ENCODE peak calls at places on chromosomes 16 and 17, in seven cellular contexts. One of them, this sample, is unnamed.

GRCh38 chr16:53085539-53086450 is 31.0 kb downstream of the CHD9 start:
- DNase-seq in IMR-90: no peak
- DNase-seq in mesendoderm: peak; percentile 57
- DNase-seq in H9: no peak
- DNase-seq in mesenchymal stem cell: no peak
- DNase-seq in H1: no peak
- DNase-seq in trophoblast cell: no peak
- DNase-seq in this sample: no peak

GRCh38 chr16:49048557-49048956 is 233.1 kb downstream of the CBLN1 start:
- DNase-seq in IMR-90: peak; percentile 1
- DNase-seq in mesendoderm: peak; percentile 31
- DNase-seq in H9: no peak
- DNase-seq in mesenchymal stem cell: no peak
- DNase-seq in H1: no peak
- DNase-seq in trophoblast cell: no peak
- DNase-seq in this sample: no peak

GRCh38 chr17:63446981-63447687 is 1.0 kb upstream of the CYB561 start:
- DNase-seq in IMR-90: no peak
- DNase-seq in mesendoderm: peak; percentile 89
- DNase-seq in H9: peak; percentile 83
- DNase-seq in mesenchymal stem cell: no peak
- DNase-seq in H1: no peak
- DNase-seq in trophoblast cell: no peak
- DNase-seq in this sample: no peak

GRCh38 chr17:75011788-75012319 is 616 bp upstream of the MRPL58 start:
- DNase-seq in IMR-90: peak; percentile 59
- DNase-seq in mesendoderm: no peak
- DNase-seq in H9: no peak
- DNase-seq in mesenchymal stem cell: peak; percentile 44
- DNase-seq in H1: no peak
- DNase-seq in trophoblast cell: peak; percentile 69
- DNase-seq in this sample: no peak

GRCh38 chr16:86706726-86707125 is 128.4 kb downstream of the FOXL1 start:
- DNase-seq in IMR-90: no peak
- DNase-seq in mesendoderm: no peak
- DNase-seq in H9: no peak
- DNase-seq in mesenchymal stem cell: no peak
- DNase-seq in H1: no peak
- DNase-seq in trophoblast cell: no peak
- DNase-seq in this sample: no peak

GRCh38 chr16:73196670-73197069 is 148.7 kb upstream of the ZFHX3 start:
- DNase-seq in IMR-90: peak; percentile 53
- DNase-seq in mesendoderm: peak; percentile 88
- DNase-seq in H9: peak; percentile 81
- DNase-seq in mesenchymal stem cell: peak; percentile 73
- DNase-seq in H1: peak; percentile 51
- DNase-seq in trophoblast cell: peak; percentile 94
- DNase-seq in this sample: peak; percentile 51

GRCh38 chr16:75415169-75415908 is 18.0 kb downstream of the CFDP1 start:
- DNase-seq in IMR-90: peak; percentile 69
- DNase-seq in mesendoderm: no peak
- DNase-seq in H9: no peak
- DNase-seq in mesenchymal stem cell: peak; percentile 59
- DNase-seq in H1: no peak
- DNase-seq in trophoblast cell: no peak
- DNase-seq in this sample: no peak

GRCh38 chr17:41538565-41538991 is 10.5 kb upstream of the KRT19 start:
- DNase-seq in IMR-90: peak; percentile 59
- DNase-seq in mesendoderm: peak; percentile 57
- DNase-seq in H9: no peak
- DNase-seq in mesenchymal stem cell: peak; percentile 64
- DNase-seq in H1: no peak
- DNase-seq in trophoblast cell: no peak
- DNase-seq in this sample: no peak

GRCh38 chr16:51577621-51578303 is 426.7 kb upstream of the SALL1 start:
- DNase-seq in IMR-90: peak; percentile 15
- DNase-seq in mesendoderm: peak; percentile 96
- DNase-seq in H9: peak; percentile 43
- DNase-seq in mesenchymal stem cell: peak; percentile 42
- DNase-seq in H1: peak; percentile 23
- DNase-seq in trophoblast cell: no peak
- DNase-seq in this sample: no peak

GRCh38 chr16:72840591-72841381 is 207.1 kb downstream of the ZFHX3 start:
- DNase-seq in IMR-90: peak; percentile 40
- DNase-seq in mesendoderm: no peak
- DNase-seq in H9: no peak
- DNase-seq in mesenchymal stem cell: no peak
- DNase-seq in H1: no peak
- DNase-seq in trophoblast cell: no peak
- DNase-seq in this sample: no peak

GRCh38 chr16:74501484-74502479 is 80.5 kb upstream of the CLEC18B start:
- DNase-seq in IMR-90: no peak
- DNase-seq in mesendoderm: no peak
- DNase-seq in H9: no peak
- DNase-seq in mesenchymal stem cell: no peak
- DNase-seq in H1: no peak
- DNase-seq in trophoblast cell: no peak
- DNase-seq in this sample: no peak

GRCh38 chr17:73491648-73492047 is 152.6 kb downstream of the SDK2 start:
- DNase-seq in IMR-90: no peak
- DNase-seq in mesendoderm: no peak
- DNase-seq in H9: no peak
- DNase-seq in mesenchymal stem cell: no peak
- DNase-seq in H1: no peak
- DNase-seq in trophoblast cell: no peak
- DNase-seq in this sample: no peak

GRCh38 chr16:84058664-84059063 is 16.1 kb upstream of the SLC38A8 start:
- DNase-seq in IMR-90: no peak
- DNase-seq in mesendoderm: no peak
- DNase-seq in H9: no peak
- DNase-seq in mesenchymal stem cell: no peak
- DNase-seq in H1: no peak
- DNase-seq in trophoblast cell: no peak
- DNase-seq in this sample: no peak

DNA sequence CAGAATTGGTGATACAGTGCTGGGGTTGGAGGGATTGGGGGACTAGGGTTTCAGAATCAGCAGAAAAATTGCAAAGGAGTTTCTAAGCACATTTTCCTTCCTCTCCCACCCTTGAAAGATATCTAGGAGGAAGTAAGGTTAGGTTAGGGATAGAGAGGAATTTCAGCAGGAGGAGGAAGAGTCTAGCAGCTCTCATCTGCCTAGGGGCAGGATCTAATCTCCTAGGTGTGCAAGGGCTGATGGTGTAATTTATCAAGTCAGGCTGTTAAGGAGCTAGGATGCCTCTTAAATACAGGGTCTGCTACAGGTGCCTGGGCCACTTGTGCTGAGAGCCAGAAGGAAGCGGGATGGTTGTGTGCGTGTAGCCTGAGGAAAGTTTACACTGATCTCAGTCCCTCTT is 1.8 kb upstream of the HNF1B start:
- DNase-seq in IMR-90: no peak
- DNase-seq in mesendoderm: no peak
- DNase-seq in H9: no peak
- DNase-seq in mesenchymal stem cell: no peak
- DNase-seq in H1: no peak
- DNase-seq in trophoblast cell: peak; percentile 14
- DNase-seq in this sample: no peak
- H3K9ac ChIP-seq in IMR-90: no peak overlapping the region
- H3K9ac ChIP-seq in mesendoderm: no peak overlapping the region
- H3K9ac ChIP-seq in H9: no peak overlapping the region
- H3K9ac ChIP-seq in mesenchymal stem cell: no peak overlapping the region
- H3K9ac ChIP-seq in H1: no peak overlapping the region
- H3K9ac ChIP-seq in trophoblast cell: no peak overlapping the region
- H3K9ac ChIP-seq in this sample: no peak overlapping the region

GRCh38 chr16:1073262-1073558 is 663 bp downstream of the SSTR5 start:
- DNase-seq in IMR-90: no peak
- DNase-seq in mesendoderm: no peak
- DNase-seq in H9: no peak
- DNase-seq in mesenchymal stem cell: no peak
- DNase-seq in H1: no peak
- DNase-seq in trophoblast cell: no peak
- DNase-seq in this sample: no peak
- H3K23ac ChIP-seq in IMR-90: no peak overlapping the region
- H3K23ac ChIP-seq in mesendoderm: no peak overlapping the region
- H3K23ac ChIP-seq in H9: no peak overlapping the region
- H3K23ac ChIP-seq in mesenchymal stem cell: no peak overlapping the region
- H3K23ac ChIP-seq in H1: no peak overlapping the region
- H3K23ac ChIP-seq in trophoblast cell: no peak overlapping the region
- H3K23ac ChIP-seq in this sample: no peak overlapping the region

DNA sequence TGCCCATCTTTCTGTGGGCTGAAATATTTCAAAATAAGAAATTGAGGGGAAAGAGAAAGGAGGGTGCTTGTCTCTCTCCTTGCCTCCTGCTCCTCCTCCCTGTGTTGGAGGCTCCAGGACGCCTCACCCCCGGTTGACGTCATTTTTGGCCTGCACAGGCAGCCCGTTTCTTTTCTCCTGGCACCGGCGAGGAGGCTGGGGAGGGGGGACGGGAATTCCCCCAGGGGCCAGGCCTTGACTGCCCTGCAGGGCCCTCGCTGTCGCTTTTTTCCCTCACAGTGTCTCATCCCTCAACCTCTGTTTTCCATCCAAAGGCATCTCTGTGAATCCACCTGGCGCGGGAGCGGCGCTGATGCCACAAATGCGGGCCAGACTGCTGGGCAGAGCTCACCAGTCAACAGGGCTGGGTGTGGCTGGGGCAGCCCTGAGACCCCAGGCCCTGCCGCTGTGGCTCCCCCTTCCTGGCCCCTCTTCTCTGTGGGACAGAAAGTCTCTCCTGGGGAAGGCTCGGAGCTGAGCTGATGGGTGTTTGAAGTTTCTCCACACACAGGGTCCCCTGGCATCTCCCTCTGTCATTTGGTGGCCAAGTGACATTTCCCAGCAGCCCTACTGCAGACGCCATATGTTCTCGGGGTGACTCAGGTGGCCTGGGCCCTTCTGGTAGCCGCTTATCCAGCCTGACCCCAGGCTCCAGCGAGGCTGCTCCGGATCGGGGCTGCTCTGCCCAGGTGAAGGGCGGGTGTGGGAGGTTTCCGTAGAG is 16.0 kb downstream of the CENPX start:
- DNase-seq in IMR-90: peak; percentile 82
- DNase-seq in mesendoderm: no peak
- DNase-seq in H9: no peak
- DNase-seq in mesenchymal stem cell: peak; percentile 27
- DNase-seq in H1: no peak
- DNase-seq in trophoblast cell: peak; percentile 78
- DNase-seq in this sample: no peak
- H3K9ac ChIP-seq in IMR-90: no peak overlapping the region
- H3K9ac ChIP-seq in mesendoderm: no peak overlapping the region
- H3K9ac ChIP-seq in H9: no peak overlapping the region
- H3K9ac ChIP-seq in mesenchymal stem cell: no peak overlapping the region
- H3K9ac ChIP-seq in H1: no peak overlapping the region
- H3K9ac ChIP-seq in trophoblast cell: no peak overlapping the region
- H3K9ac ChIP-seq in this sample: peak overlapping the region; percentile 4

GRCh38 chr16:3383045-3383448 is 17.8 kb downstream of the ZSCAN32 start:
- DNase-seq in IMR-90: no peak
- DNase-seq in mesendoderm: peak; percentile 24
- DNase-seq in H9: no peak
- DNase-seq in mesenchymal stem cell: peak; percentile 3
- DNase-seq in H1: no peak
- DNase-seq in trophoblast cell: no peak
- DNase-seq in this sample: no peak
- H3K23ac ChIP-seq in IMR-90: no peak overlapping the region
- H3K23ac ChIP-seq in mesendoderm: no peak overlapping the region
- H3K23ac ChIP-seq in H9: no peak overlapping the region
- H3K23ac ChIP-seq in mesenchymal stem cell: no peak overlapping the region
- H3K23ac ChIP-seq in H1: no peak overlapping the region
- H3K23ac ChIP-seq in trophoblast cell: no peak overlapping the region
- H3K23ac ChIP-seq in this sample: no peak overlapping the region

GRCh38 chr17:4969551-4970231 is 2.1 kb upstream of the SPAG7 start:
- DNase-seq in IMR-90: peak; percentile 55
- DNase-seq in mesendoderm: peak; percentile 56
- DNase-seq in H9: no peak
- DNase-seq in mesenchymal stem cell: peak; percentile 66
- DNase-seq in H1: no peak
- DNase-seq in trophoblast cell: no peak
- DNase-seq in this sample: no peak
- H3K9ac ChIP-seq in IMR-90: peak overlapping the region; percentile 99
- H3K9ac ChIP-seq in mesendoderm: peak overlapping the region; percentile 76
- H3K9ac ChIP-seq in H9: peak overlapping the region; percentile 63
- H3K9ac ChIP-seq in mesenchymal stem cell: peak overlapping the region; percentile 99
- H3K9ac ChIP-seq in H1: no peak overlapping the region
- H3K9ac ChIP-seq in trophoblast cell: no peak overlapping the region
- H3K9ac ChIP-seq in this sample: no peak overlapping the region